ENCODE peak calls at places on chromosomes 11 and 22, in nine cellular contexts. V, Y, D, S, W, G, B, E and F are unnamed samples.

GRCh38 chr11:61417670-61418069 is 12.1 kb downstream of the CPSF7 start:
- DNase-seq in G (no peak), E (no peak), D (no peak), V (no peak), B (no peak), S (no peak), Y (no peak), W (no peak), F (no peak)

GRCh38 chr11:17924713-17925112 is 88.1 kb downstream of the SERGEF start:
- DNase-seq in B (no peak), V (no peak), G (no peak), W (no peak), E (no peak), D (no peak), Y (no peak), S (no peak), F (no peak)

GRCh38 chr11:45666648-45667642 is 1.5 kb upstream of the CHST1 start:
- DNase-seq in V (no peak), S (no peak), B (no peak), G (no peak), D (no peak), E (no peak), Y (no peak), W (no peak), F (no peak)

GRCh38 chr22:45331486-45331885 is 21.8 kb downstream of the FAM118A start:
- DNase-seq in Y (no peak), B (no peak), S (no peak), D (no peak), V (no peak), E (no peak), W (no peak), G (no peak), F (no peak)

GRCh38 chr11:86761978-86762377 is 38.4 kb upstream of the PRSS23 start:
- DNase-seq in V (peak), E (no peak), G (no peak), B (no peak), W (no peak), Y (no peak), D (no peak), S (no peak), F (no peak)

GRCh38 chr11:113960702-113961330 is 14.1 kb upstream of the HTR3A start:
- DNase-seq in S (no peak), E (no peak), G (no peak), D (no peak), V (no peak), Y (no peak), W (no peak), B (no peak), F (no peak)

GRCh38 chr11:123681007-123681406 is 26.6 kb upstream of the SCN3B start:
- DNase-seq in Y (no peak), E (no peak), B (no peak), V (no peak), W (no peak), S (no peak), D (no peak), G (no peak), F (no peak)

GRCh38 chr11:72591785-72592490 is 82.3 kb downstream of the PDE2A start:
- DNase-seq in W (peak), S (no peak), V (no peak), D (peak), E (no peak), B (no peak), Y (no peak), G (no peak), F (no peak)

GRCh38 chr11:112216591-112217105 is 9.6 kb upstream of the PTS start:
- DNase-seq in W (no peak), E (no peak), D (no peak), S (no peak), V (no peak), B (no peak), G (peak), Y (no peak), F (no peak)

GRCh38 chr11:69912911-69913451 is 93.8 kb upstream of the FGF3 start:
- DNase-seq in B (no peak), S (no peak), V (no peak), G (no peak), E (no peak), Y (no peak), D (no peak), W (no peak), F (no peak)

GRCh38 chr11:130413383-130414106 is 14.9 kb downstream of the ADAMTS8 start:
- DNase-seq in D (peak), G (peak), Y (no peak), B (no peak), S (no peak), V (peak), W (no peak), E (peak), F (peak)

GRCh38 chr11:66100272-66101037 is 30.4 kb downstream of the PACS1 start:
- DNase-seq in B (peak), S (no peak), E (peak), G (no peak), W (peak), Y (no peak), D (no peak), V (no peak), F (no peak)

GRCh38 chr11:35579557-35580396 is 38.5 kb upstream of the FJX1 start:
- DNase-seq in B (no peak), E (peak), Y (no peak), D (no peak), W (no peak), V (peak), S (peak), G (peak), F (peak)